ENCODE peak calls at places on chromosomes 11 and 22, in five cellular contexts. I is A549, O is H1, P is HepG2, F is GM12878. E is an unnamed sample.

GRCh38 chr11:400241-400729 is 6.3 kb downstream of the PKP3 start:
- DNase-seq in P (no peak), I (no peak), F (no peak), O (no peak), E (no peak)

GRCh38 chr11:559712-560304 is 730 bp downstream of the LMNTD2 start:
- DNase-seq in P (peak; percentile 81), F (no peak), I (no peak), O (no peak), E (peak; percentile 37)

GRCh38 chr11:1071571-1072115 is 3.0 kb upstream of the MUC2 start:
- DNase-seq in I (no peak), O (no peak), P (no peak), F (no peak), E (no peak)

GRCh38 chr22:32331236-32331917 is 26.3 kb upstream of the RFPL3 start:
- DNase-seq in P (no peak), O (no peak), F (no peak), I (no peak), E (no peak)

GRCh38 chr22:20503816-20504215 is 3.6 kb upstream of the MED15 start:
- DNase-seq in O (no peak), I (peak; percentile 75), F (no peak), P (no peak), E (no peak)

GRCh38 chr11:6530848-6531247 is 33.8 kb downstream of the DNHD1 start:
- DNase-seq in O (no peak), F (no peak), P (no peak), I (no peak), E (no peak)

GRCh38 chr11:65505434-65506315 is 6.8 kb downstream of the MALAT1 start:
- DNase-seq in P (no peak), F (no peak), O (no peak), I (peak; percentile 44), E (peak; percentile 7)

GRCh38 chr11:34466802-34467488 is 28.2 kb downstream of the CAT start:
- DNase-seq in O (no peak), P (no peak), I (no peak), F (no peak), E (no peak)

GRCh38 chr22:39920134-39920743 is 19.4 kb downstream of the GRAP2 start:
- DNase-seq in F (no peak), O (no peak), I (no peak), P (no peak), E (peak; percentile 82)
- TF ChIP-seq KDM1A in F (no peak), O (no peak), I (no peak), P (no peak), E (peak; percentile 31)

DNA sequence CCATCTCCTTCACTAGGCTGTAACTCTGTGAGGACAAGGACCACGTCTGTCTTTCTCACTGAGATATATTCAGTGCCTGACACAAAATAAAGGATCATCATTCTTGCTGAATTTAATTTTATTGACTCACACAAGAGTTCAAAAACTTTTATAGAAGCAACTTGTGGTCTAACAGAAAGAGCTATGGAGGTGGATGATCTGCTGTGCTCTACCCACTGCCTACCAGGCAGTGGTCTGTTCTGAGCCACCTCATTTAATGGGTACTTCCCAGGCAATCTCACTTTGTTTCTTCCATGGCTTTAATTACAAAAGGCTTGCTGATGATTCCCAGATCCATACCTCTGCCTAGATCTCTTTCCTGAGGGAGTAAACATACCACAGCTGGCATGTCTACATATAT is 4.7 kb downstream of the BTBD18 start:
- DNase-seq in F (no peak), I (no peak), P (no peak), O (no peak), E (no peak)
- TF ChIP-seq CHD2 in F (no peak), I (no peak), P (no peak), O (no peak), E (no peak)

GRCh38 chr22:33848251-33848650 is 72.0 kb downstream of the LARGE1 start:
- DNase-seq in I (no peak), O (no peak), P (no peak), F (no peak), E (no peak)
- TF ChIP-seq KDM1A in I (no peak), O (no peak), P (no peak), F (no peak), E (no peak)

GRCh38 chr11:83816572-83817187 is 530.5 kb upstream of the CCDC90B start:
- DNase-seq in P (peak; percentile 9), F (no peak), O (no peak), I (peak; percentile 12), E (peak; percentile 10)

GRCh38 chr11:83823461-83824025 is 537.4 kb upstream of the CCDC90B start:
- DNase-seq in P (no peak), O (no peak), F (no peak), I (no peak), E (no peak)

GRCh38 chr11:83818349-83818748 is 532.2 kb upstream of the CCDC90B start:
- DNase-seq in O (no peak), I (peak; percentile 5), P (no peak), F (no peak), E (no peak)

GRCh38 chr11:83815736-83816135 is 529.6 kb upstream of the CCDC90B start:
- DNase-seq in P (no peak), O (no peak), I (no peak), F (no peak), E (no peak)

GRCh38 chr11:83819936-83820549 is 533.9 kb upstream of the CCDC90B start:
- DNase-seq in I (peak; percentile 57), P (peak; percentile 43), O (no peak), F (no peak), E (peak; percentile 43)
- TF ChIP-seq CHD2 in I (no peak), P (no peak), O (no peak), F (no peak), E (no peak)

DNA sequence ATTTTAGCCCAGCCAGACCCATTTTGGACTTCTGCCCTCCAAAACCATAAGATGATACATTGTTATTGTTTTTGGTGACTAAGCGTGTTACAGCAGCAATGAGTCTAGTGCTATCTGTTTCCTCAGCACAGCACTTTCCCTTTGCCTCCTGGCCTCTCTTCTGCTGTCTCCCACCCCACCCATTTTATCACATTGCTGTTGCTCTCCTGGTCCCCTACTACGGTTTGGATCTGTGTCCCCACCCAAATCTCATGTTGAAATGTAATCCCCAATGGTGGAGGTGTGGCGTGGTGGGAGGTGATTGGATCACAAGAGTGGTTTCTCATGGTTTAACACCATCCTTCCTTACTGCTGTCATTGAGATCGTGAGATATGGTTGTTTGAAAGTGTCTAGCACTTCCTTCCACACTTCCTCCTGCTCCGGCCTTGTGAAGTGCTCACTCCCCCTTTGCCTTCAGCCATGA is 59.8 kb upstream of the CD82 start:
- DNase-seq in P (no peak), F (no peak), O (no peak), I (no peak), E (peak; percentile 66)
- TF ChIP-seq KDM1A in P (no peak), F (no peak), O (no peak), I (no peak), E (no peak)

DNA sequence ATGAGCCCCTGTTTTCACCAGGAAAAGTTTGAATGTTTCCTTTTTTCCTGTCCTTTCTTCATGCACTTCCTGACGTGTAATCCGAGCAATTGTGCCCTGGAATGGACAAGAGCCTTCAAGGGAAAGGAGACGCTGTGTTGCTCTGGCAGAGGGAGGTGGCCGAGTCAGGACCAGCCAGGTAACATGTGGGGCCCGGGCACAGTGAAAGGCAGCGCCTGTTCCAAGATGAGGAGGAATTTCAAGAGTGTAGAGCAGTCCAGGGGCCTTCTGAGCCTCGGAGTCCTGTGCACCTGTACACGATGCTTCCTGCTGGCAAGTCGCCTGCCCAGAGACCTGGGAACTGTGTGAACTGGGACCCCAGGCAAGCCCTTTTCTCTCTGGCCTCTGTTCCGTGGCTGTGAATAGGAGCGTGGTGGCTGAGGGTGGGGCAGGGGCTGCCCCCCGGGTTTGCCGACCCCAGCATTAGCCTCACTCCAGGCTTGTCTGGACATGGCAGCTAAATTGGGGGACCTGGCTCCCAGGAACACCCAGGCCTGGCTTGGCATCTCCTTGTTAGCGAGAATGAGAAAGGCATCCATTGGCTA is 92.0 kb downstream of the MYEOV start:
- DNase-seq in P (no peak), O (no peak), I (no peak), F (no peak), E (no peak)
- TF ChIP-seq CHD2 in P (no peak), O (no peak), I (no peak), F (no peak), E (no peak)

DNA sequence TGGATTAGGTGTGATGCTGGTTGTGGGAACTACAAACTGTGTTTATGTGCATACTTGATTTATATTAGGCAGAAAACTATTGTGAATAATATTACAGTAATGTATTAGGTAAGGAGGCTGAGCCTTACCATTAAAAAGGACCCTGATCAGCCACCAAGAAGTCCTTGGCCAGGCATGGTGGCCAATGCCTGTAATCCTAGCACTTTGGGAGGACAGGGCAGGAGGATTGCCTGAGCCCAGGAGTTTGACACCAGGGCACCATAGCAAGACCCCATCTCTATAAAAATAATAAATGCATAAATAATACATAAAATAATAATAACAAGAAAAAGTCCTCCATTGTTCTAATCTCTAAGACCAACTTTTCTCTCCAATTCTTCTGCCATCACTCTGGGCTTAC is 3.2 kb upstream of the ZBED5 start:
- DNase-seq in I (no peak), O (no peak), F (no peak), P (no peak), E (no peak)
- TF ChIP-seq KDM1A in I (no peak), O (no peak), F (no peak), P (no peak), E (no peak)

DNA sequence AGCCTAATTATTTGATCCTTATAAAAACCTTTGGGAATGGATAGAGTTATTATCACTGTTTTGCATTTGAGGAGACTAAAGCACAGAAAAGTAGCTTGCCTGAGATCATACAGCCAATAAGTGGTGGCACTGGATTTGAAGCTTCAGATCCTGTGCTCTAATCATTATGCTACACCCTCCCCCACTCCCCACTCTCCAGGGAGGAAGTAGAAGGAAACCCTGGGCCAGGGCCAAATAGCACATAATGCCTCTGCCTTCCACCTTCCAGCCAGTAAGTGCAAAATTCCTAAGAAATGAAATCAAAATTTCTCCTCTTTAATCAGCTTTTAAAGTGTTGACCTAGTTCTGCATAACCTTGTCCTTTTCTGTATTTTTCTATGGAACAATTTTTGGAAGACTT is 61.6 kb downstream of the SIK2 start:
- DNase-seq in F (no peak), I (no peak), P (no peak), O (no peak), E (peak; percentile 16)
- TF ChIP-seq CHD2 in F (no peak), I (no peak), P (no peak), O (no peak), E (no peak)

GRCh38 chr22:37241351-37242142 is 2.5 kb downstream of the RAC2 start:
- DNase-seq in F (no peak), I (no peak), P (no peak), O (no peak), E (no peak)

GRCh38 chr22:37243402-37244113 is 511 bp downstream of the RAC2 start:
- DNase-seq in F (no peak), I (no peak), P (no peak), O (no peak), E (no peak)

GRCh38 chr22:37240941-37241320 is 3.1 kb downstream of the RAC2 start:
- DNase-seq in P (no peak), F (no peak), I (no peak), O (no peak), E (no peak)

GRCh38 chr22:37244114-37244921 is at the start of gene RAC2:
- DNase-seq in I (no peak), O (no peak), P (no peak), F (no peak), E (peak; percentile 91)

GRCh38 chr22:37242395-37242918 is 1.6 kb downstream of the RAC2 start:
- DNase-seq in F (peak; percentile 92), I (no peak), O (no peak), P (no peak), E (peak; percentile 80)
- TF ChIP-seq KDM1A in F (no peak), I (no peak), O (no peak), P (no peak), E (peak; percentile 70)

E was measured in K562.